ENCODE peak calls at places on chromosome 3, in nine cellular contexts. One of them, this sample, is unnamed.

GRCh38 chr3:120569224-120569915 is 26.8 kb upstream of the NDUFB4 start:
- DNase-seq in AG04449: no peak
- DNase-seq in hepatic stellate cell: no peak
- DNase-seq in stimulated activated CD8-positive, alpha-beta memory T cell treated with anti-CD3 and anti-CD28 coated beads, Interleukin-15, amount 100 ng/mL, for 24 hours: no peak
- DNase-seq in 8988T: no peak
- DNase-seq in NCI-H748 treated with DMSO at 0.1 percent for 48 hours: no peak
- DNase-seq in HEK293T: no peak
- DNase-seq in HuH-7.5: no peak
- DNase-seq in HTR-8/SVneo: no peak
- DNase-seq in this sample: no peak

GRCh38 chr3:182738583-182739514 is 54.5 kb upstream of the ATP11B start:
- DNase-seq in NCI-H748 treated with DMSO at 0.1 percent for 48 hours: no peak
- DNase-seq in AG04449: no peak
- DNase-seq in 8988T: no peak
- DNase-seq in stimulated activated CD8-positive, alpha-beta memory T cell treated with anti-CD3 and anti-CD28 coated beads, Interleukin-15, amount 100 ng/mL, for 24 hours: no peak
- DNase-seq in HuH-7.5: no peak
- DNase-seq in HEK293T: no peak
- DNase-seq in hepatic stellate cell: no peak
- DNase-seq in HTR-8/SVneo: no peak
- DNase-seq in this sample: no peak

GRCh38 chr3:128354788-128355548 is 111.7 kb downstream of the DNAJB8 start:
- DNase-seq in hepatic stellate cell: no peak
- DNase-seq in stimulated activated CD8-positive, alpha-beta memory T cell treated with anti-CD3 and anti-CD28 coated beads, Interleukin-15, amount 100 ng/mL, for 24 hours: no peak
- DNase-seq in HuH-7.5: no peak
- DNase-seq in AG04449: no peak
- DNase-seq in HTR-8/SVneo: no peak
- DNase-seq in NCI-H748 treated with DMSO at 0.1 percent for 48 hours: no peak
- DNase-seq in 8988T: no peak
- DNase-seq in HEK293T: no peak
- DNase-seq in this sample: no peak

GRCh38 chr3:192063570-192063969 is 602.6 kb downstream of the PYDC2 start:
- DNase-seq in AG04449: no peak
- DNase-seq in hepatic stellate cell: peak
- DNase-seq in HEK293T: no peak
- DNase-seq in HuH-7.5: no peak
- DNase-seq in 8988T: no peak
- DNase-seq in stimulated activated CD8-positive, alpha-beta memory T cell treated with anti-CD3 and anti-CD28 coated beads, Interleukin-15, amount 100 ng/mL, for 24 hours: no peak
- DNase-seq in NCI-H748 treated with DMSO at 0.1 percent for 48 hours: no peak
- DNase-seq in HTR-8/SVneo: no peak
- DNase-seq in this sample: no peak

GRCh38 chr3:106765342-106765741 is 611.9 kb upstream of the CCDC54 start:
- DNase-seq in HEK293T: no peak
- DNase-seq in AG04449: peak
- DNase-seq in HuH-7.5: no peak
- DNase-seq in HTR-8/SVneo: peak
- DNase-seq in stimulated activated CD8-positive, alpha-beta memory T cell treated with anti-CD3 and anti-CD28 coated beads, Interleukin-15, amount 100 ng/mL, for 24 hours: no peak
- DNase-seq in NCI-H748 treated with DMSO at 0.1 percent for 48 hours: no peak
- DNase-seq in hepatic stellate cell: peak
- DNase-seq in 8988T: peak
- DNase-seq in this sample: no peak

GRCh38 chr3:128319741-128320141 is 146.9 kb downstream of the DNAJB8 start:
- DNase-seq in HTR-8/SVneo: no peak
- DNase-seq in HuH-7.5: no peak
- DNase-seq in HEK293T: no peak
- DNase-seq in hepatic stellate cell: no peak
- DNase-seq in NCI-H748 treated with DMSO at 0.1 percent for 48 hours: peak
- DNase-seq in 8988T: no peak
- DNase-seq in AG04449: no peak
- DNase-seq in stimulated activated CD8-positive, alpha-beta memory T cell treated with anti-CD3 and anti-CD28 coated beads, Interleukin-15, amount 100 ng/mL, for 24 hours: no peak
- DNase-seq in this sample: no peak

GRCh38 chr3:53426918-53427317 is 67.5 kb upstream of the CACNA1D start:
- DNase-seq in HTR-8/SVneo: no peak
- DNase-seq in NCI-H748 treated with DMSO at 0.1 percent for 48 hours: no peak
- DNase-seq in HuH-7.5: no peak
- DNase-seq in 8988T: no peak
- DNase-seq in stimulated activated CD8-positive, alpha-beta memory T cell treated with anti-CD3 and anti-CD28 coated beads, Interleukin-15, amount 100 ng/mL, for 24 hours: no peak
- DNase-seq in HEK293T: no peak
- DNase-seq in hepatic stellate cell: no peak
- DNase-seq in AG04449: no peak
- DNase-seq in this sample: no peak

GRCh38 chr3:55007971-55008370 is 80.1 kb upstream of the LRTM1 start:
- DNase-seq in HEK293T: no peak
- DNase-seq in HTR-8/SVneo: no peak
- DNase-seq in hepatic stellate cell: no peak
- DNase-seq in HuH-7.5: no peak
- DNase-seq in 8988T: no peak
- DNase-seq in NCI-H748 treated with DMSO at 0.1 percent for 48 hours: no peak
- DNase-seq in stimulated activated CD8-positive, alpha-beta memory T cell treated with anti-CD3 and anti-CD28 coated beads, Interleukin-15, amount 100 ng/mL, for 24 hours: no peak
- DNase-seq in AG04449: no peak
- DNase-seq in this sample: no peak

GRCh38 chr3:183073839-183074615 is 25.3 kb downstream of the MCCC1 start:
- DNase-seq in AG04449: no peak
- DNase-seq in NCI-H748 treated with DMSO at 0.1 percent for 48 hours: no peak
- DNase-seq in stimulated activated CD8-positive, alpha-beta memory T cell treated with anti-CD3 and anti-CD28 coated beads, Interleukin-15, amount 100 ng/mL, for 24 hours: no peak
- DNase-seq in hepatic stellate cell: no peak
- DNase-seq in HEK293T: no peak
- DNase-seq in 8988T: no peak
- DNase-seq in HuH-7.5: no peak
- DNase-seq in HTR-8/SVneo: no peak
- DNase-seq in this sample: no peak

This sample was measured in breast epithelium.